ENCODE peak calls at places on chromosomes 5 and 9, in seven cellular contexts. W is neuronal stem cell, F is IMR-90, N is H1, Z is mesenchymal stem cell, Q is H9, E is trophoblast cell. D is an unnamed sample.

GRCh38 chr5:55623789-55624188 is 88.3 kb downstream of the SLC38A9 start:
- DNase-seq in W (no peak), F (no peak), N (no peak), Z (no peak), Q (no peak), E (no peak), D (no peak)

GRCh38 chr5:148563021-148563420 is 91.3 kb downstream of the HTR4 start:
- DNase-seq in W (no peak), F (no peak), N (no peak), Z (no peak), Q (no peak), E (no peak), D (no peak)

GRCh38 chr9:34375901-34376595 is 650 bp downstream of the MYORG start:
- DNase-seq in W (peak; percentile 17), F (no peak), N (no peak), Z (peak; percentile 30), Q (peak; percentile 76), E (peak; percentile 39), D (peak; percentile 84)

GRCh38 chr5:131386779-131387178 is 122.9 kb downstream of the CDC42SE2 start:
- DNase-seq in W (no peak), F (peak; percentile 20), N (no peak), Z (peak; percentile 48), Q (no peak), E (no peak), D (no peak)

GRCh38 chr5:172929371-172929838 is 29.8 kb upstream of the RPL26L1 start:
- DNase-seq in W (no peak), F (peak; percentile 99), N (no peak), Z (peak; percentile 80), Q (no peak), E (peak; percentile 77), D (no peak)

GRCh38 chr9:95102001-95102433 is 215.5 kb downstream of the FANCC start:
- DNase-seq in W (no peak), F (no peak), N (no peak), Z (no peak), Q (no peak), E (peak; percentile 13), D (no peak)

GRCh38 chr5:139147743-139148079 is 50.5 kb downstream of the SIL1 start:
- DNase-seq in W (no peak), F (peak; percentile 54), N (no peak), Z (peak; percentile 65), Q (no peak), E (no peak), D (no peak)

GRCh38 chr5:152686931-152687330 is 281.9 kb upstream of the NMUR2 start:
- DNase-seq in W (no peak), F (no peak), N (no peak), Z (no peak), Q (peak; percentile 46), E (no peak), D (peak; percentile 70)

GRCh38 chr9:137685035-137685885 is 66.5 kb downstream of the EHMT1 start:
- DNase-seq in W (no peak), F (peak; percentile 90), N (no peak), Z (no peak), Q (no peak), E (no peak), D (no peak)

GRCh38 chr5:145162641-145163040 is 672.5 kb downstream of the PRELID2 start:
- DNase-seq in W (no peak), F (no peak), N (no peak), Z (no peak), Q (no peak), E (peak; percentile 24), D (no peak)

GRCh38 chr5:160158087-160158486 is 38.8 kb upstream of the PWWP2A start:
- DNase-seq in W (no peak), F (no peak), N (no peak), Z (no peak), Q (peak; percentile 56), E (no peak), D (peak; percentile 45)

GRCh38 chr9:136225366-136225747 is 20.3 kb downstream of the QSOX2 start:
- DNase-seq in W (no peak), F (no peak), N (no peak), Z (no peak), Q (no peak), E (no peak), D (no peak)

GRCh38 chr9:81801190-81801589 is 111.8 kb upstream of the TLE1 start:
- DNase-seq in W (no peak), F (peak; percentile 51), N (no peak), Z (peak; percentile 28), Q (no peak), E (no peak), D (no peak)

GRCh38 chr5:80615266-80615914 is 39.1 kb upstream of the MSH3 start:
- DNase-seq in W (peak; percentile 76), F (no peak), N (no peak), Z (no peak), Q (no peak), E (peak; percentile 39), D (no peak)

GRCh38 chr5:132297211-132297940 is 3.2 kb downstream of the SLC22A4 start:
- DNase-seq in W (no peak), F (no peak), N (no peak), Z (no peak), Q (no peak), E (no peak), D (no peak)

GRCh38 chr5:161549106-161549505 is 2.6 kb upstream of the GABRB2 start:
- DNase-seq in W (peak; percentile 15), F (no peak), N (no peak), Z (no peak), Q (peak; percentile 34), E (no peak), D (no peak)

GRCh38 chr5:134446938-134447337 is 35.3 kb upstream of the CDKN2AIPNL start:
- DNase-seq in W (no peak), F (no peak), N (no peak), Z (no peak), Q (no peak), E (no peak), D (peak; percentile 76)

GRCh38 chr5:3377176-3377575 is 218.5 kb upstream of the IRX1 start:
- DNase-seq in W (no peak), F (no peak), N (no peak), Z (no peak), Q (no peak), E (no peak), D (no peak)

GRCh38 chr5:52531105-52531504 is 256.6 kb upstream of the ITGA1 start:
- DNase-seq in W (no peak), F (no peak), N (no peak), Z (no peak), Q (no peak), E (no peak), D (peak; percentile 10)

GRCh38 chr9:133584167-133584558 is 25.0 kb downstream of the FAM163B start:
- DNase-seq in W (no peak), F (no peak), N (no peak), Z (no peak), Q (no peak), E (no peak), D (no peak)

GRCh38 chr5:90022711-90023053 is 386.9 kb downstream of the CETN3 start:
- DNase-seq in W (no peak), F (no peak), N (no peak), Z (peak; percentile 43), Q (no peak), E (no peak), D (no peak)

GRCh38 chr5:176162206-176162605 is 76.0 kb upstream of the SIMC1 start:
- DNase-seq in W (no peak), F (no peak), N (no peak), Z (no peak), Q (no peak), E (no peak), D (no peak)

GRCh38 chr5:17735771-17736170 is 101.5 kb downstream of the TAF11L14 start:
- DNase-seq in W (no peak), F (no peak), N (no peak), Z (no peak), Q (no peak), E (no peak), D (no peak)

GRCh38 chr5:17738461-17738860 is 104.2 kb downstream of the TAF11L14 start:
- DNase-seq in W (no peak), F (no peak), N (no peak), Z (no peak), Q (no peak), E (no peak), D (no peak)

GRCh38 chr5:17732351-17732923 is 98.2 kb downstream of the TAF11L14 start:
- DNase-seq in W (no peak), F (no peak), N (no peak), Z (no peak), Q (no peak), E (no peak), D (no peak)

DNA sequence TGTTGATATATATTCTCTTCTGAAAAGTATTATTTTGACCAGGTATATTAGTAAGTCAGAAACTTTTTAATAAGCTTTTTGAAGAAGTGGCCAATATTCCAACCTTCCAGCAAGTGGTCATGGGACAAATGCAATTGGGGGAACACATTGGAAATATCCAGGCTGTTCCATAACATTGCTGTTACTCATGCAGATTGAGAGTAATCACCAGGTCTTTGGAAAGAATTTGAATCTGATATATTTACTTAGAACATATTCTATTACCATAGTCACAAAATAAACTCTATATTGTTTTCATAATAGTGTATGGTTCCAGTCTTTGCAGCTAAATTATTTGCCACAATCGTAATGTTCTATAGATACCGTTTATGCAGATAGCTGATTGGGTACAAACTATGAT is 102.8 kb downstream of the TAF11L14 start:
- DNase-seq in W (no peak), F (peak; percentile 14), N (no peak), Z (no peak), Q (no peak), E (no peak), D (no peak)
- H2BK120ac ChIP-seq in W (no peak overlapping the region), F (no peak overlapping the region), N (no peak overlapping the region), Z (no peak overlapping the region), Q (no peak overlapping the region), E (no peak overlapping the region), D (no peak overlapping the region)

DNA sequence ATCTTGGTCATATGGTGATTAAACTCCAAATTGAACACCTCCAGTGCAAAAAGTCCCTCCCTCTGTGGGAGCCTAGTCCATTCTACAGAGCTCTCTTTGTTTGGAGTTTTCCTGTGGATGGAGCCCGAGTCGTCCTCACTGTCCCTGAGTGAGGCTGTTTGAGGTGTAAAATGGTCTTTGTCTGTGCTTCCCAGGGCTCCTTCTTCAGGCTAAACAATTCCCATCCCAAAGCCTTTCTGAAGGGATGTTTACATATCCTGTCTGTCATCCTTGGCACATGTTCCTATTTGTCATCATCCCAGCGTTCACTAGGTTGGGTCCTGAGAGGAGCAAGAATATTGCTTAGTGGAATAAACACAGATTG is 68.9 kb downstream of the COL27A1 start:
- DNase-seq in W (no peak), F (peak; percentile 72), N (no peak), Z (peak; percentile 61), Q (no peak), E (no peak), D (peak; percentile 79)
- H2BK120ac ChIP-seq in W (no peak overlapping the region), F (peak overlapping the region; percentile 89), N (no peak overlapping the region), Z (no peak overlapping the region), Q (no peak overlapping the region), E (no peak overlapping the region), D (no peak overlapping the region)

DNA sequence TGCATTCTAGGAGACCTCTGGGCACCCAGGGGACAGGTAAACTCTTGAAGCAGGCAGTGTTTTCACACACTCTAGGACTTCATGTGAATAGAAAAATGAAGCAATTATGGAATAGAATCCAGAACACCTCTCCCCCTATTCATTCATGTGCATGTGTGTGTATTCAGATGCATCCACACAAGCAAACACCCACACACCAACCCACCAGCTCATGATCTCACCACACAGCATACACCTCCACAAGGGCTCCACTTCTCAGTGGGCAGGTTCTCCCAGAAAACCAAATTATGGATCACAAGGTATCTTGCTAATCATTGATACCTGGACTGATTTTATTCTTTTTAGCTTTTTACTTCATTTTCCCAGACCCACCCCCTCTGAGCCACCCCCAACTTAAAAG is 21.2 kb upstream of the HSD17B3 start:
- DNase-seq in W (no peak), F (no peak), N (no peak), Z (no peak), Q (no peak), E (no peak), D (no peak)
- H2BK120ac ChIP-seq in W (no peak overlapping the region), F (no peak overlapping the region), N (no peak overlapping the region), Z (no peak overlapping the region), Q (no peak overlapping the region), E (no peak overlapping the region), D (no peak overlapping the region)

GRCh38 chr9:134985451-134985850 is 67.7 kb upstream of the FCN1 start:
- DNase-seq in W (no peak), F (no peak), N (no peak), Z (no peak), Q (no peak), E (no peak), D (no peak)
- H2BK120ac ChIP-seq in W (no peak overlapping the region), F (no peak overlapping the region), N (no peak overlapping the region), Z (no peak overlapping the region), Q (no peak overlapping the region), E (no peak overlapping the region), D (no peak overlapping the region)